ENCODE peak calls at places on chromosome X, in ten cellular contexts. O is brain microvascular endothelial cell; F is activated CD4-positive, alpha-beta T cell treated with anti-CD3 and anti-CD28 coated beads, Interleukin-2, amount 50 U/mL, for 4 hours; K is gastrocnemius medialis; A is hypothalamus; C is CD8-positive, alpha-beta memory T cell; D is transverse colon; U is non-pigmented ciliary epithelial cell; M is NCI-H1417; J is HCEC 1CT. G is an unnamed sample.

GRCh38 chrX:110412971-110413726 is 54.5 kb downstream of the RTL9 start:
- DNase-seq in O (peak), F (peak), K (peak), A (peak), C (peak), D (peak), U (no peak), M (peak), J (peak), G (peak)

GRCh38 chrX:1466232-1466661 is 13.5 kb upstream of the ASMTL start:
- DNase-seq in O (no peak), F (no peak), K (no peak), A (no peak), C (no peak), D (no peak), U (no peak), M (no peak), J (no peak), G (no peak)

GRCh38 chrX:2336181-2336580 is 164.6 kb downstream of the DHRSX start:
- DNase-seq in O (peak), F (no peak), K (no peak), A (no peak), C (no peak), D (no peak), U (no peak), M (no peak), J (no peak), G (no peak)

GRCh38 chrX:8813036-8813435 is 11.9 kb upstream of the FAM9A start:
- DNase-seq in O (no peak), F (no peak), K (no peak), A (no peak), C (no peak), D (no peak), U (no peak), M (no peak), J (no peak), G (no peak)

GRCh38 chrX:148380614-148381561 is 119.5 kb upstream of the AFF2 start:
- DNase-seq in O (no peak), F (peak), K (no peak), A (no peak), C (peak), D (peak), U (no peak), M (no peak), J (no peak), G (peak)

GRCh38 chrX:136154998-136155397 is 7.7 kb downstream of the FHL1 start:
- DNase-seq in O (no peak), F (no peak), K (no peak), A (no peak), C (no peak), D (no peak), U (no peak), M (no peak), J (no peak), G (no peak)

GRCh38 chrX:19689170-19689814 is 174.0 kb upstream of the MAP3K15 start:
- DNase-seq in O (no peak), F (no peak), K (no peak), A (no peak), C (no peak), D (no peak), U (no peak), M (no peak), J (no peak), G (no peak)

GRCh38 chrX:39725928-39726619 is 371.7 kb downstream of the BCOR start:
- DNase-seq in O (peak), F (no peak), K (no peak), A (no peak), C (no peak), D (no peak), U (peak), M (no peak), J (peak), G (peak)

GRCh38 chrX:11137543-11138139 is 26.5 kb downstream of the HCCS start:
- DNase-seq in O (peak), F (no peak), K (no peak), A (no peak), C (peak), D (no peak), U (no peak), M (peak), J (peak), G (peak)

GRCh38 chrX:10974920-10975319 is 136.2 kb upstream of the HCCS start:
- DNase-seq in O (no peak), F (no peak), K (no peak), A (no peak), C (no peak), D (no peak), U (no peak), M (no peak), J (no peak), G (no peak)

GRCh38 chrX:46376246-46376885 is 168.9 kb downstream of the ZNF674 start:
- DNase-seq in O (peak), F (peak), K (no peak), A (peak), C (no peak), D (peak), U (peak), M (peak), J (peak), G (peak)

GRCh38 chrX:83845397-83845796 is 15.5 kb upstream of the CYLC1 start:
- DNase-seq in O (peak), F (no peak), K (no peak), A (peak), C (peak), D (no peak), U (no peak), M (peak), J (peak), G (peak)

GRCh38 chrX:106415276-106415895 is 196.4 kb upstream of the RADX start:
- DNase-seq in O (peak), F (no peak), K (no peak), A (peak), C (peak), D (no peak), U (no peak), M (peak), J (peak), G (peak)

GRCh38 chrX:129992181-129992580 is 9.7 kb downstream of the BCORL1 start:
- DNase-seq in O (no peak), F (no peak), K (no peak), A (no peak), C (no peak), D (no peak), U (no peak), M (no peak), J (no peak), G (no peak)

GRCh38 chrX:10620121-10620699 is at the start of gene MID1:
- DNase-seq in O (peak), F (no peak), K (peak), A (peak), C (no peak), D (peak), U (no peak), M (peak), J (peak), G (peak)

GRCh38 chrX:85111347-85111746 is 107.7 kb downstream of the APOOL start:
- DNase-seq in O (no peak), F (no peak), K (no peak), A (no peak), C (no peak), D (no peak), U (no peak), M (peak), J (peak), G (peak)

GRCh38 chrX:72208126-72208525 is 26.6 kb downstream of the PIN4 start:
- DNase-seq in O (no peak), F (no peak), K (no peak), A (no peak), C (no peak), D (no peak), U (no peak), M (no peak), J (peak), G (no peak)

GRCh38 chrX:143081231-143081630 is 55.5 kb downstream of the SPANXN4 start:
- DNase-seq in O (no peak), F (no peak), K (no peak), A (no peak), C (no peak), D (no peak), U (no peak), M (no peak), J (no peak), G (no peak)

GRCh38 chrX:34956915-34957314 is 14.3 kb downstream of the FAM47B start:
- DNase-seq in O (no peak), F (no peak), K (no peak), A (no peak), C (no peak), D (no peak), U (peak), M (no peak), J (peak), G (no peak)

GRCh38 chrX:124362072-124362471 is 15.7 kb downstream of the SH2D1A start:
- DNase-seq in O (no peak), F (no peak), K (no peak), A (no peak), C (no peak), D (no peak), U (no peak), M (no peak), J (no peak), G (no peak)

GRCh38 chrX:109880629-109881028 is 122.3 kb upstream of the TMEM164 start:
- DNase-seq in O (no peak), F (no peak), K (no peak), A (no peak), C (no peak), D (no peak), U (no peak), M (no peak), J (no peak), G (no peak)

G was measured in lung microvascular endothelial cell.